ENCODE peak calls at places on chromosomes 13 and 19, in four cellular contexts. G is pancreas, Y is heart right ventricle, K is PC-9. D is an unnamed sample.

GRCh38 chr13:72726721-72727416 is 560 bp downstream of the MZT1 start:
- DNase-seq in G (peak; percentile 78), Y (peak; percentile 21), K (peak; percentile 23), D (no peak)

GRCh38 chr19:29484876-29485275 is 40.9 kb upstream of the VSTM2B start:
- DNase-seq in G (no peak), Y (no peak), K (no peak), D (no peak)

GRCh38 chr13:100139822-100140221 is 50.9 kb downstream of the PCCA start:
- DNase-seq in G (no peak), Y (no peak), K (no peak), D (no peak)

GRCh38 chr13:21402586-21403307 is 56.4 kb downstream of the ZDHHC20 start:
- DNase-seq in G (no peak), Y (no peak), K (no peak), D (no peak)

GRCh38 chr13:53758946-53759345 is 730.3 kb downstream of the OLFM4 start:
- DNase-seq in G (no peak), Y (no peak), K (no peak), D (no peak)

GRCh38 chr19:3536429-3537100 is 2.4 kb upstream of the TEKTIP1 start:
- DNase-seq in G (no peak), Y (no peak), K (no peak), D (no peak)

GRCh38 chr19:3142292-3142670 is 6.4 kb downstream of the GNA15 start:
- DNase-seq in G (no peak), Y (no peak), K (no peak), D (no peak)

GRCh38 chr13:49292742-49293498 is 45.2 kb downstream of the CDADC1 start:
- DNase-seq in G (peak; percentile 66), Y (peak; percentile 66), K (no peak), D (no peak)

GRCh38 chr13:76939215-76939614 is 9.1 kb upstream of the ACOD1 start:
- DNase-seq in G (no peak), Y (no peak), K (no peak), D (no peak)

GRCh38 chr13:74061939-74062595 is 72.1 kb downstream of the KLF12 start:
- DNase-seq in G (no peak), Y (no peak), K (no peak), D (no peak)

GRCh38 chr19:1266818-1267440 is 2.2 kb upstream of the CIRBP start:
- DNase-seq in G (no peak), Y (peak; percentile 72), K (peak; percentile 73), D (no peak)

GRCh38 chr19:1265611-1266115 is 3.5 kb upstream of the CIRBP start:
- DNase-seq in G (no peak), Y (peak; percentile 63), K (no peak), D (peak; percentile 81)

GRCh38 chr19:1267441-1268391 is 1.4 kb upstream of the CIRBP start:
- DNase-seq in G (no peak), Y (peak; percentile 32), K (no peak), D (no peak)

GRCh38 chr19:1264801-1265610 is 4.1 kb upstream of the CIRBP start:
- DNase-seq in G (no peak), Y (peak; percentile 77), K (peak; percentile 87), D (no peak)

GRCh38 chr19:1266116-1266817 is 2.9 kb upstream of the CIRBP start:
- DNase-seq in G (peak; percentile 93), Y (peak; percentile 90), K (peak; percentile 92), D (no peak)
- H3K4me3 ChIP-seq in G (peak overlapping the region; percentile 34), Y (peak overlapping the region; percentile 62), K (peak overlapping the region; percentile 59), D (peak overlapping the region; percentile 86)

GRCh38 chr19:1325568-1326294 is 40.1 kb downstream of the EFNA2 start:
- DNase-seq in G (peak; percentile 71), Y (no peak), K (no peak), D (no peak)
- H3K4me3 ChIP-seq in G (no peak overlapping the region), Y (peak overlapping the region; percentile 51), K (peak overlapping the region; percentile 54), D (peak overlapping the region; percentile 43)

GRCh38 chr13:85974604-85975366 is 175.6 kb upstream of the SLITRK6 start:
- DNase-seq in G (no peak), Y (no peak), K (no peak), D (no peak)
- H3K4me3 ChIP-seq in G (no peak overlapping the region), Y (no peak overlapping the region), K (no peak overlapping the region), D (no peak overlapping the region)

DNA sequence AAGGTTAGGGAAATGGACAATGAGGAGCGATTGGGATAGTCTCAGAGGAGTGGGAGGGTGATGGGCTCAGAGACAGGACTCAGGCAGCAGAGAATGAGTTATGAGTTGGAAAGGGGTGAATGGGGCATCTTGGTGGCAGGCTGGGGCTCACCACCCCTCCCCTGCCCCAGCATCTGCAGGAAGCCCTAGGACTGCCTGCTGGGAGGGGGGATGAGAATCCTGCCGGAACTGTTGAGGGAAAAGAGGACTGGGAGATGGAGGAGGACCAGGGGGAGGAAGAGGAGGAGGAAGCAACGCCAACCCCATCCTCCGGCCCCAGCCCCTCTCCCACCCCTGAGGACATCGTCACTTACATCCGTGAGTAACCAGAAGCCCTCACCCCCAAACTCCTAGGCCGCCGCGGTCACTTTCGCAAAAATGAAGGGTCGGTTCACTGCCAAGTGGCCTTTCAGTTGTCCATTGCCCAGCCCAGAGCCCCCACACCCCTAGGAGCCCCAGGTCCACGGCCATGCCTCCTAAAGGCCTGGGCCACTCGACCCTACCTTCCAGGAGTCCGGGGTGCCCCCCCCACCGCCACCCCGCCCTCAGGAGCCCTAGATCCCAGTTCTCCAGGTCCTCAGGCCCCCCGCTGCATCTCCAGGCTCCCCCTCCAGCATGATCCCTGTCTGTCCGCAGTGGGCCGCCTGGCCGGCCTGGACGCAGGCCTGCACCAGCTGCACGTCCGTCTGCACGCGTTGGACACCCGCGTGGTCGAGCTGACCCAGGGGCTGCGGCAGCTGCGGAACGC is 764 bp downstream of the CLEC11A start:
- DNase-seq in G (no peak), Y (no peak), K (no peak), D (no peak)
- H3K4me3 ChIP-seq in G (peak overlapping the region; percentile 37), Y (peak overlapping the region; percentile 64), K (no peak overlapping the region), D (peak overlapping the region; percentile 55)

GRCh38 chr19:45598267-45599011 is 3.6 kb downstream of the GPR4 start:
- DNase-seq in G (no peak), Y (peak; percentile 66), K (no peak), D (no peak)
- H3K4me3 ChIP-seq in G (no peak overlapping the region), Y (peak overlapping the region; percentile 80), K (no peak overlapping the region), D (peak overlapping the region; percentile 37)

GRCh38 chr19:55174425-55175116 is 5.5 kb downstream of the SYT5 start:
- DNase-seq in G (no peak), Y (no peak), K (no peak), D (no peak)
- H3K4me3 ChIP-seq in G (no peak overlapping the region), Y (no peak overlapping the region), K (peak overlapping the region; percentile 88), D (no peak overlapping the region)

GRCh38 chr13:71613347-71613746 is 253.7 kb downstream of the DACH1 start:
- DNase-seq in G (no peak), Y (no peak), K (no peak), D (no peak)
- H3K4me3 ChIP-seq in G (no peak overlapping the region), Y (no peak overlapping the region), K (no peak overlapping the region), D (no peak overlapping the region)

DNA sequence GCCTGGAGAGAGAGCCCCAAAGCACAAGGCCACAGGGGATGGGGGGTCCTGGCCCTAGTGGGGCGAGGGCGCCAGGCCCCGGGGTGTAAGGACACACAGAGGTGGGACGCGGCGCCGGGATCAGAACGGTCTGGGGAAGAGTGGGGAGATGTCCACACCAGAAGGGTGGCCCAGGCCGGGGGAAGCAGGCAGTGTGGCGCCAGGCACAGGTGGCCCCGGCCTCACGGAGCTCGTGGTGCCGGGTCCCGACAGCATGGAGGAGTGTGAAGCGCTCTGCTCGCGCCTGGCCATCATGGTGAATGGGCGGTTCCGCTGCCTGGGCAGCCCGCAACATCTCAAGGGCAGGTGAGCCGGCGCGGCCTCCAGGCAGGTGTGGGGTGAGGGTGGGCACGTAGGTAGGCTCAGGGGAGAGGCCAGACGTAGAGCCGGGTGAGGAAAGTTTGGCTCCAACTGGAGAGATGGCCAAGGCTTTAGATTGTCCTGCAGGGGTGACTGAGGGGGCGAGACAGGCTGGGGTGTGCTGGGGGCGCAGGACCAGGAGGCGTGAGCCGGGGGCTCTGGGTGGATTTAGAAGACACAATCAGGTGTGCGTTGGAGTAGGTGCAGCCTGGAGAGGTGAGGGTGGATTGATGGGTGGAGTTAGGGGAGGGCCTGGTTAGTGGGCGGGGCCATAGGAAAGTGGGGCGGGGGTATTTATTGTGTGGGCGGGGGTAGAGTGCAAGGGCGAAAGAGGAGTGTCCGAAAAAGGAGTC is 2.9 kb upstream of the ARHGAP45 start:
- DNase-seq in G (peak; percentile 81), Y (no peak), K (no peak), D (no peak)
- H3K4me3 ChIP-seq in G (no peak overlapping the region), Y (no peak overlapping the region), K (no peak overlapping the region), D (no peak overlapping the region)

GRCh38 chr19:18203863-18204393 is at the start of gene RAB3A:
- DNase-seq in G (peak; percentile 100), Y (peak; percentile 100), K (peak; percentile 99), D (peak; percentile 100)

GRCh38 chr19:18204394-18205179 is 745 bp upstream of the RAB3A start:
- DNase-seq in G (no peak), Y (peak; percentile 80), K (peak; percentile 73), D (peak; percentile 40)

GRCh38 chr19:18208098-18208951 is 4.5 kb upstream of the RAB3A start:
- DNase-seq in G (no peak), Y (peak; percentile 35), K (peak; percentile 30), D (peak; percentile 33)

GRCh38 chr19:18205180-18205915 is 1.5 kb upstream of the RAB3A start:
- DNase-seq in G (peak; percentile 86), Y (peak; percentile 92), K (peak; percentile 54), D (peak; percentile 92)

GRCh38 chr19:18206018-18206417 is 2.2 kb upstream of the RAB3A start:
- DNase-seq in G (no peak), Y (no peak), K (no peak), D (no peak)
- H3K4me3 ChIP-seq in G (no peak overlapping the region), Y (peak overlapping the region; percentile 80), K (no peak overlapping the region), D (peak overlapping the region; percentile 83)

D was measured in gastrocnemius medialis.